ENCODE peak calls at places on chromosomes 16 and 17, in four cellular contexts. One of them, this sample, is unnamed.

GRCh38 chr16:21162661-21163151 is 4.2 kb downstream of the LDAF1 start:
- DNase-seq in testis: peak; percentile 70
- DNase-seq in tibial nerve: no peak
- DNase-seq in H9: no peak
- DNase-seq in this sample: no peak

GRCh38 chr17:70624208-70624607 is 454.9 kb downstream of the KCNJ2 start:
- DNase-seq in testis: no peak
- DNase-seq in tibial nerve: no peak
- DNase-seq in H9: no peak
- DNase-seq in this sample: no peak

GRCh38 chr16:17354121-17354750 is 116.5 kb downstream of the XYLT1 start:
- DNase-seq in testis: no peak
- DNase-seq in tibial nerve: no peak
- DNase-seq in H9: no peak
- DNase-seq in this sample: no peak

GRCh38 chr17:10048951-10049350 is 143.9 kb upstream of the RCVRN start:
- DNase-seq in testis: peak; percentile 77
- DNase-seq in tibial nerve: no peak
- DNase-seq in H9: no peak
- DNase-seq in this sample: no peak

GRCh38 chr17:41494524-41494923 is 4.8 kb upstream of the KRT36 start:
- DNase-seq in testis: no peak
- DNase-seq in tibial nerve: no peak
- DNase-seq in H9: no peak
- DNase-seq in this sample: no peak

GRCh38 chr16:55120408-55120807 is 189.7 kb downstream of the IRX5 start:
- DNase-seq in testis: no peak
- DNase-seq in tibial nerve: no peak
- DNase-seq in H9: peak; percentile 47
- DNase-seq in this sample: no peak

GRCh38 chr16:78142784-78143183 is 43.3 kb downstream of the WWOX start:
- DNase-seq in testis: no peak
- DNase-seq in tibial nerve: no peak
- DNase-seq in H9: no peak
- DNase-seq in this sample: no peak

GRCh38 chr17:74552037-74552436 is 6.1 kb upstream of the CD300C start:
- DNase-seq in testis: no peak
- DNase-seq in tibial nerve: no peak
- DNase-seq in H9: no peak
- DNase-seq in this sample: no peak

GRCh38 chr16:84700518-84701277 is 898 bp downstream of the USP10 start:
- DNase-seq in testis: peak; percentile 24
- DNase-seq in tibial nerve: peak; percentile 21
- DNase-seq in H9: no peak
- DNase-seq in this sample: no peak

GRCh38 chr17:37726891-37727780 is 17.7 kb downstream of the HNF1B start:
- DNase-seq in testis: no peak
- DNase-seq in tibial nerve: no peak
- DNase-seq in H9: no peak
- DNase-seq in this sample: no peak

GRCh38 chr17:20925091-20925490 is 117.7 kb downstream of the USP22 start:
- DNase-seq in testis: no peak
- DNase-seq in tibial nerve: no peak
- DNase-seq in H9: no peak
- DNase-seq in this sample: no peak

GRCh38 chr16:29307598-29308507 is 98.7 kb downstream of the NPIPB11 start:
- DNase-seq in testis: no peak
- DNase-seq in tibial nerve: no peak
- DNase-seq in H9: no peak
- DNase-seq in this sample: no peak

GRCh38 chr17:39563476-39563875 is 44.2 kb downstream of the NEUROD2 start:
- DNase-seq in testis: peak; percentile 17
- DNase-seq in tibial nerve: no peak
- DNase-seq in H9: peak; percentile 79
- DNase-seq in this sample: no peak

GRCh38 chr17:66527335-66527734 is 224.9 kb downstream of the PRKCA start:
- DNase-seq in testis: no peak
- DNase-seq in tibial nerve: no peak
- DNase-seq in H9: no peak
- DNase-seq in this sample: no peak

GRCh38 chr17:81400939-81401726 is 5.9 kb downstream of the BAHCC1 start:
- DNase-seq in testis: no peak
- DNase-seq in tibial nerve: no peak
- DNase-seq in H9: no peak
- DNase-seq in this sample: no peak

GRCh38 chr16:69143116-69143515 is 10.7 kb downstream of the UTP4 start:
- DNase-seq in testis: no peak
- DNase-seq in tibial nerve: no peak
- DNase-seq in H9: no peak
- DNase-seq in this sample: no peak

GRCh38 chr17:44400226-44400847 is 10.9 kb upstream of the ITGA2B start:
- DNase-seq in testis: peak; percentile 27
- DNase-seq in tibial nerve: no peak
- DNase-seq in H9: no peak
- DNase-seq in this sample: no peak

GRCh38 chr17:633641-634091 is 81.0 kb downstream of the VPS53 start:
- DNase-seq in testis: peak; percentile 43
- DNase-seq in tibial nerve: no peak
- DNase-seq in H9: no peak
- DNase-seq in this sample: no peak

GRCh38 chr17:46167826-46168569 is 25.2 kb downstream of the KANSL1 start:
- DNase-seq in testis: no peak
- DNase-seq in tibial nerve: no peak
- DNase-seq in H9: no peak
- DNase-seq in this sample: no peak

GRCh38 chr16:31253642-31254045 is 6.1 kb upstream of the ITGAM start:
- DNase-seq in testis: peak; percentile 39
- DNase-seq in tibial nerve: peak; percentile 28
- DNase-seq in H9: no peak
- DNase-seq in this sample: no peak

GRCh38 chr16:118857-119256 is 19.6 kb downstream of the NPRL3 start:
- DNase-seq in testis: no peak
- DNase-seq in tibial nerve: no peak
- DNase-seq in H9: no peak
- DNase-seq in this sample: no peak

GRCh38 chr16:85283305-85284050 is 171.2 kb upstream of the CIBAR2 start:
- DNase-seq in testis: no peak
- DNase-seq in tibial nerve: no peak
- DNase-seq in H9: no peak
- DNase-seq in this sample: no peak

GRCh38 chr16:70770968-70771552 is 29.9 kb downstream of the VAC14 start:
- DNase-seq in testis: peak; percentile 71
- DNase-seq in tibial nerve: peak; percentile 76
- DNase-seq in H9: peak; percentile 70
- DNase-seq in this sample: peak; percentile 44

GRCh38 chr16:10370096-10370726 is 15.7 kb upstream of the ATF7IP2 start:
- DNase-seq in testis: no peak
- DNase-seq in tibial nerve: no peak
- DNase-seq in H9: no peak
- DNase-seq in this sample: no peak

GRCh38 chr16:10371592-10371991 is 14.3 kb upstream of the ATF7IP2 start:
- DNase-seq in testis: no peak
- DNase-seq in tibial nerve: no peak
- DNase-seq in H9: no peak
- DNase-seq in this sample: no peak

GRCh38 chr16:10368984-10369551 is 16.8 kb upstream of the ATF7IP2 start:
- DNase-seq in testis: no peak
- DNase-seq in tibial nerve: no peak
- DNase-seq in H9: peak; percentile 28
- DNase-seq in this sample: no peak

GRCh38 chr16:10376229-10376628 is 9.6 kb upstream of the ATF7IP2 start:
- DNase-seq in testis: no peak
- DNase-seq in tibial nerve: no peak
- DNase-seq in H9: no peak
- DNase-seq in this sample: no peak

GRCh38 chr16:10373556-10373955 is 12.3 kb upstream of the ATF7IP2 start:
- DNase-seq in testis: no peak
- DNase-seq in tibial nerve: no peak
- DNase-seq in H9: no peak
- DNase-seq in this sample: no peak
- H3K9me3 ChIP-seq in testis: no peaks in the 10 kb centered on the region
- H3K9me3 ChIP-seq in tibial nerve: peaks cover 6% of the 10 kb centered on the region
- H3K9me3 ChIP-seq in H9: no peaks in the 10 kb centered on the region
- H3K9me3 ChIP-seq in this sample: no peaks in the 10 kb centered on the region

GRCh38 chr16:56601325-56601724 is 7.1 kb upstream of the MT2A start:
- DNase-seq in testis: no peak
- DNase-seq in tibial nerve: no peak
- DNase-seq in H9: no peak
- DNase-seq in this sample: no peak

GRCh38 chr16:56603589-56603988 is 4.8 kb upstream of the MT2A start:
- DNase-seq in testis: peak; percentile 63
- DNase-seq in tibial nerve: no peak
- DNase-seq in H9: peak; percentile 74
- DNase-seq in this sample: no peak

GRCh38 chr16:56605475-56605874 is 2.9 kb upstream of the MT2A start:
- DNase-seq in testis: no peak
- DNase-seq in tibial nerve: no peak
- DNase-seq in H9: no peak
- DNase-seq in this sample: no peak

GRCh38 chr16:56604966-56605365 is 3.4 kb upstream of the MT2A start:
- DNase-seq in testis: no peak
- DNase-seq in tibial nerve: no peak
- DNase-seq in H9: no peak
- DNase-seq in this sample: no peak

DNA sequence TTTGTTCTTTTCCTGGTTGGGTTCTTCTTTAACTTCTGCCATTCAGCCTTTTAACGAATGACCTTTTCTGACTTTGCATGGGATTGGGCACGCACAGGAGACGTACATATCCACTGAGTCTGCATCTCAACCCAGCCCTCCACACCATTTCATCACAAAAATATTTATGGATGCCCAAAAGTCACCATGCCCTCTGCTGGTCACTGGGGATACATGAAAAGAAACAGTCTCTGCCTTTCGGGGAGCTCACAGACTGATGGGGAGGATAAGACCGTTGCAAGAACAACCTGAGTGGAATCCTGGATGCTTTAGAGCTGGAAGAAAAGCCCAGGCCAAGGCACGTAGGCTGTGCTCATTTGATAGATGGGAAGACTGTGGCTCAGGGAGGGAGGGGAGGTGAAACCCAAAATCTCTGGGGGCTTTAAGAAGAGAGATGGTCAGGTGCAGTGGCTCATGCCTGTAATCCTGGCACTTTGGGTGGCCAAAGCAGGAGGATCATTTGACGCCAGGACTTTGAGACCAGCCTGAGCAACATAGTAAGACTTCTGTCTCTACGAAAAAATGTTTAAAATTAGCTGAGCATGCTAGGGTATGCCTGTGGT is 7.9 kb upstream of the MT2A start:
- DNase-seq in testis: peak; percentile 49
- DNase-seq in tibial nerve: peak; percentile 49
- DNase-seq in H9: no peak
- DNase-seq in this sample: no peak
- H3K9me3 ChIP-seq in testis: no peaks in the 10 kb centered on the region
- H3K9me3 ChIP-seq in tibial nerve: no peaks in the 10 kb centered on the region
- H3K9me3 ChIP-seq in H9: no peaks in the 10 kb centered on the region
- H3K9me3 ChIP-seq in this sample: no peaks in the 10 kb centered on the region

GRCh38 chr16:88289549-88290344 is 93.0 kb upstream of the ZNF469 start:
- DNase-seq in testis: no peak
- DNase-seq in tibial nerve: no peak
- DNase-seq in H9: no peak
- DNase-seq in this sample: no peak
- H3K9me3 ChIP-seq in testis: no peaks in the 10 kb centered on the region
- H3K9me3 ChIP-seq in tibial nerve: peaks cover 3% of the 10 kb centered on the region
- H3K9me3 ChIP-seq in H9: peaks cover 34% of the 10 kb centered on the region
- H3K9me3 ChIP-seq in this sample: no peaks in the 10 kb centered on the region

DNA sequence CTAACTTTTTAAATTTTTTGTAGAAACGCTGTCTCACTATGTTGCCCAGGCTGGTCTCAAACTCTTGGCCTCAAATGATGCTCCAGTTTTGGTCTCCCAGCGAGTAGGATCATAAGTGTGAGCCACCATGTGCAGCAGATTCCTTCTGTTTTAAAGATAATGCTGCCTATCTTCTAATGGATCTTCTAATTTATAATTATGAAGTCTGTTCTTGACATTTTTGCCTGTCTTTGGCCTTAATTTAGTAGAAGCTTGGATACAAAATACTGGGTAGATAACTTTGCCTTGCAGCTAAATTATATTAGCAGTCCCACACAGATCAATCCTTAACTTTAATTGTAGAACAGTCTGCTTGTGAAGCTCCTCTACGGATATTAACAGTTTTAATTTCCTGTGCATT is 566.6 kb upstream of the CDH8 start:
- DNase-seq in testis: no peak
- DNase-seq in tibial nerve: no peak
- DNase-seq in H9: no peak
- DNase-seq in this sample: no peak
- H3K9me3 ChIP-seq in testis: no peaks in the 10 kb centered on the region
- H3K9me3 ChIP-seq in tibial nerve: no peaks in the 10 kb centered on the region
- H3K9me3 ChIP-seq in H9: no peaks in the 10 kb centered on the region
- H3K9me3 ChIP-seq in this sample: peaks cover 4% of the 10 kb centered on the region

GRCh38 chr17:22694362-22695227 is 1002.3 kb downstream of the KCNJ18 start:
- DNase-seq in testis: peak; percentile 38
- DNase-seq in tibial nerve: no peak
- DNase-seq in H9: no peak
- DNase-seq in this sample: no peak
- H3K9me3 ChIP-seq in testis: no peaks in the 10 kb centered on the region
- H3K9me3 ChIP-seq in tibial nerve: no peaks in the 10 kb centered on the region
- H3K9me3 ChIP-seq in H9: peaks cover 80% of the 10 kb centered on the region
- H3K9me3 ChIP-seq in this sample: no peaks in the 10 kb centered on the region

GRCh38 chr16:75172578-75172977 is 24.3 kb downstream of the ZFP1 start:
- DNase-seq in testis: no peak
- DNase-seq in tibial nerve: no peak
- DNase-seq in H9: no peak
- DNase-seq in this sample: no peak
- H3K9me3 ChIP-seq in testis: no peaks in the 10 kb centered on the region
- H3K9me3 ChIP-seq in tibial nerve: peaks cover 48% of the 10 kb centered on the region
- H3K9me3 ChIP-seq in H9: peaks cover 56% of the 10 kb centered on the region
- H3K9me3 ChIP-seq in this sample: peaks cover 13% of the 10 kb centered on the region

GRCh38 chr16:75175074-75175473 is 26.8 kb downstream of the ZFP1 start:
- DNase-seq in testis: no peak
- DNase-seq in tibial nerve: no peak
- DNase-seq in H9: no peak
- DNase-seq in this sample: no peak
- H3K9me3 ChIP-seq in testis: no peaks in the 10 kb centered on the region
- H3K9me3 ChIP-seq in tibial nerve: peaks cover 35% of the 10 kb centered on the region
- H3K9me3 ChIP-seq in H9: peaks cover 32% of the 10 kb centered on the region
- H3K9me3 ChIP-seq in this sample: peaks cover 8% of the 10 kb centered on the region

DNA sequence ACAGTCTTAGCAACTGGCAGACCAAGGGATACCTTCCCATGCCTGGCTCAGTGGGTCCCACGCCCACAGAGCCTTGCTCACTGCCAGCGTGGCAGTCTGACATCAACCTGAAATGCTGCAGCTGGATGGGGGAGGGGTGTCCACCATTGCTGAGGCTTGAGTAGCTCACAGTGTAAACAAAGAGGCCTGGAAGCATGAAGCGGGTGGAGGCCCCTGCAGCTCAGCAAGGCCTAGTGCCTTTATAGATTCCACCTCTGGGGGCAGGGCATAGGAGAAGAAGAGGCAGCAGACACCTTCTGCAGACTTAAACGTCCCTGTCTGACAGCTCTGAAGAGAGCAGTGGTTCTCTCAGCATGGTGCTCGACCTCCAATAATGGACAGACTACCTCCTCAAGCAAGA is 263.2 kb downstream of the KIF2B start:
- DNase-seq in testis: no peak
- DNase-seq in tibial nerve: no peak
- DNase-seq in H9: peak; percentile 74
- DNase-seq in this sample: no peak
- H3K9me3 ChIP-seq in testis: no peaks in the 10 kb centered on the region
- H3K9me3 ChIP-seq in tibial nerve: no peaks in the 10 kb centered on the region
- H3K9me3 ChIP-seq in H9: no peaks in the 10 kb centered on the region
- H3K9me3 ChIP-seq in this sample: no peaks in the 10 kb centered on the region

This sample was measured in T-helper 17 cell.